ENCODE peak calls at places on chromosomes 5 and 9, in four cellular contexts. V is mucosa of descending colon, A is neural crest cell, T is MCF 10A. B is an unnamed sample.

GRCh38 chr5:76083555-76084495 is 642 bp downstream of the SV2C start:
- DNase-seq in V (no peak), A (peak), T (no peak), B (peak)

GRCh38 chr9:26308328-26308727 is 584.3 kb downstream of the CAAP1 start:
- DNase-seq in V (no peak), A (no peak), T (no peak), B (no peak)

GRCh38 chr9:135517407-135517822 is 3.8 kb upstream of the LCN1 start:
- DNase-seq in V (no peak), A (no peak), T (no peak), B (no peak)

GRCh38 chr5:148816822-148817221 is 9.6 kb upstream of the ADRB2 start:
- DNase-seq in V (no peak), A (no peak), T (no peak), B (no peak)

GRCh38 chr5:1661311-1661710 is 137.6 kb upstream of the LPCAT1 start:
- DNase-seq in V (no peak), A (no peak), T (no peak), B (no peak)

GRCh38 chr9:113474372-113474771 is 10.8 kb downstream of the RGS3 start:
- DNase-seq in V (no peak), A (no peak), T (no peak), B (no peak)

GRCh38 chr9:83986223-83986622 is 5.6 kb downstream of the RMI1 start:
- DNase-seq in V (no peak), A (no peak), T (no peak), B (no peak)

GRCh38 chr5:76971471-76971870 is 18.6 kb downstream of the CRHBP start:
- DNase-seq in V (no peak), A (no peak), T (no peak), B (no peak)

GRCh38 chr9:68427216-68427994 is 71.0 kb downstream of the PGM5 start:
- DNase-seq in V (no peak), A (no peak), T (no peak), B (no peak)

GRCh38 chr9:138071292-138071691 is 193.7 kb downstream of the CACNA1B start:
- DNase-seq in V (no peak), A (no peak), T (no peak), B (no peak)

GRCh38 chr5:51860532-51861018 is 477.3 kb downstream of the ISL1 start:
- DNase-seq in V (no peak), A (no peak), T (no peak), B (no peak)

GRCh38 chr5:15326932-15327331 is 173.0 kb upstream of the FBXL7 start:
- DNase-seq in V (no peak), A (no peak), T (no peak), B (no peak)

GRCh38 chr5:117488976-117489500 is 914.4 kb upstream of the SEMA6A start:
- DNase-seq in V (no peak), A (no peak), T (no peak), B (no peak)

GRCh38 chr5:141903261-141903660 is 20.4 kb upstream of the DELE1 start:
- DNase-seq in V (no peak), A (no peak), T (no peak), B (no peak)

GRCh38 chr5:84535281-84535680 is 150.6 kb upstream of the EDIL3 start:
- DNase-seq in V (no peak), A (no peak), T (no peak), B (no peak)

GRCh38 chr9:5698810-5699556 is 70.1 kb downstream of the RIC1 start:
- DNase-seq in V (no peak), A (no peak), T (peak), B (no peak)

GRCh38 chr5:150111121-150111520 is 24.8 kb upstream of the CSF1R start:
- DNase-seq in V (no peak), A (no peak), T (no peak), B (peak)

GRCh38 chr9:106966481-106966880 is 103.5 kb downstream of the ZNF462 start:
- DNase-seq in V (no peak), A (no peak), T (no peak), B (no peak)

GRCh38 chr5:616342-617039 is 4.4 kb downstream of the CEP72 start:
- DNase-seq in V (no peak), A (no peak), T (no peak), B (no peak)

GRCh38 chr9:34547960-34548603 is 25.3 kb upstream of the ENHO start:
- DNase-seq in V (peak), A (peak), T (peak), B (peak)

GRCh38 chr5:114390431-114390830 is 28.6 kb downstream of the KCNN2 start:
- DNase-seq in V (no peak), A (no peak), T (no peak), B (no peak)

GRCh38 chr9:112180387-112180881 is 5.3 kb upstream of the SUSD1 start:
- DNase-seq in V (no peak), A (no peak), T (no peak), B (no peak)

GRCh38 chr5:180670586-180671359 is 21.4 kb upstream of the FLT4 start:
- DNase-seq in V (peak), A (peak), T (peak), B (no peak)

GRCh38 chr5:116242363-116242762 is 157.5 kb downstream of the COMMD10 start:
- DNase-seq in V (no peak), A (no peak), T (no peak), B (no peak)

GRCh38 chr5:177301503-177302165 is 1.9 kb downstream of the RAB24 start:
- DNase-seq in V (peak), A (no peak), T (peak), B (no peak)

GRCh38 chr5:956178-956761 is 52.3 kb upstream of the NKD2 start:
- DNase-seq in V (no peak), A (no peak), T (no peak), B (peak)